ENCODE peak calls at places on chromosomes 12 and 14, in six cellular contexts. M, I, U, G, B and J are unnamed samples.

GRCh38 chr12:94027561-94027960 is 120.8 kb upstream of the PLXNC1 start:
- DNase-seq in M (no peak), I (no peak), U (no peak), G (no peak), B (no peak), J (no peak)

GRCh38 chr12:122884860-122885259 is 11.1 kb downstream of the VPS37B start:
- DNase-seq in M (no peak), I (no peak), U (no peak), G (no peak), B (no peak), J (no peak)

GRCh38 chr14:84643438-84643837 is 886.5 kb upstream of the FLRT2 start:
- DNase-seq in M (no peak), I (no peak), U (no peak), G (no peak), B (no peak), J (no peak)

GRCh38 chr14:59274991-59275391 is 86.5 kb downstream of the DAAM1 start:
- DNase-seq in M (no peak), I (no peak), U (no peak), G (peak; percentile 57), B (no peak), J (no peak)

GRCh38 chr14:37230551-37231194 is 32.9 kb downstream of the MIPOL1 start:
- DNase-seq in M (peak; percentile 70), I (peak; percentile 18), U (no peak), G (peak; percentile 57), B (no peak), J (no peak)

GRCh38 chr14:75417674-75418073 is 10.1 kb upstream of the JDP2 start:
- DNase-seq in M (no peak), I (no peak), U (no peak), G (peak; percentile 46), B (no peak), J (no peak)

GRCh38 chr14:75453817-75454434 is 26.1 kb downstream of the JDP2 start:
- DNase-seq in M (no peak), I (no peak), U (no peak), G (no peak), B (no peak), J (no peak)

GRCh38 chr12:14825256-14825655 is 11.3 kb upstream of the SMCO3 start:
- DNase-seq in M (no peak), I (no peak), U (no peak), G (no peak), B (no peak), J (no peak)

GRCh38 chr12:114400925-114401324 is 5.0 kb downstream of the TBX5 start:
- DNase-seq in M (no peak), I (no peak), U (no peak), G (no peak), B (no peak), J (no peak)

GRCh38 chr12:101200824-101201223 is 9.2 kb downstream of the SLC5A8 start:
- DNase-seq in M (no peak), I (no peak), U (no peak), G (no peak), B (no peak), J (no peak)

GRCh38 chr12:793037-793436 is 40.7 kb downstream of the WNK1 start:
- DNase-seq in M (no peak), I (no peak), U (no peak), G (no peak), B (no peak), J (no peak)

GRCh38 chr12:790253-790563 is 37.8 kb downstream of the WNK1 start:
- DNase-seq in M (no peak), I (no peak), U (no peak), G (no peak), B (no peak), J (no peak)

GRCh38 chr12:790608-791007 is 38.2 kb downstream of the WNK1 start:
- DNase-seq in M (no peak), I (no peak), U (no peak), G (no peak), B (no peak), J (no peak)

DNA sequence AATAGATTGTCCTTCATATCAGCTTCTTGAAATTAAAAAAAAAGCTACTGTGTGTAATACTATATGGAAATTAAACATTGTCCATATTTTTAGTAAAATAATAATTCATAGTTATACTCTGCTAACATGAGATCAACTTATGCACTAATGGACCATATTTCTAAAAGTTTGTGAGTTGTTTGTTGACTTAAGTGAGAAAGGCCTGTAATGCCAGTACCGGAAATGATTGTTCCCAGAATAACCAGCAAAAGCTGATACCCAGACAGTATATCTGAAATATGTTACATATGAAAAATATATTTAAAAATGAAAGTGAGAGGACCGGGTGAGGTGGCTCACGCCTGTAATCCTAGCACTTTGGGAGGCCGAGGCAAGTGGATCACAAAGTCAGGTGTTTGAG is 35.9 kb downstream of the WNK1 start:
- DNase-seq in M (no peak), I (no peak), U (no peak), G (no peak), B (no peak), J (no peak)
- H3K27ac ChIP-seq in M (no peak overlapping the region), I (no peak overlapping the region), U (peak overlapping the region; percentile 28), G (no peak overlapping the region), B (no peak overlapping the region), J (peak overlapping the region; percentile 23)

GRCh38 chr14:53358166-53358565 is 205.0 kb upstream of the DDHD1 start:
- DNase-seq in M (no peak), I (no peak), U (no peak), G (no peak), B (no peak), J (no peak)

GRCh38 chr14:53355581-53356112 is 202.5 kb upstream of the DDHD1 start:
- DNase-seq in M (peak; percentile 40), I (no peak), U (no peak), G (peak; percentile 91), B (peak; percentile 90), J (no peak)

GRCh38 chr14:53360821-53361220 is 207.7 kb upstream of the DDHD1 start:
- DNase-seq in M (no peak), I (no peak), U (no peak), G (no peak), B (no peak), J (no peak)

GRCh38 chr14:53354331-53354730 is 201.2 kb upstream of the DDHD1 start:
- DNase-seq in M (no peak), I (no peak), U (no peak), G (no peak), B (no peak), J (no peak)

GRCh38 chr14:53356361-53357150 is 203.4 kb upstream of the DDHD1 start:
- DNase-seq in M (no peak), I (no peak), U (no peak), G (no peak), B (no peak), J (no peak)
- H3K27ac ChIP-seq in M (peak overlapping the region; percentile 9), I (no peak overlapping the region), U (no peak overlapping the region), G (no peak overlapping the region), B (no peak overlapping the region), J (no peak overlapping the region)

GRCh38 chr12:125208942-125209341 is 143.7 kb downstream of the AACS start:
- DNase-seq in M (no peak), I (no peak), U (no peak), G (no peak), B (no peak), J (no peak)
- H3K27ac ChIP-seq in M (no peak overlapping the region), I (no peak overlapping the region), U (no peak overlapping the region), G (no peak overlapping the region), B (no peak overlapping the region), J (no peak overlapping the region)

GRCh38 chr12:103844296-103844695 is 3.3 kb upstream of the NT5DC3 start:
- DNase-seq in M (no peak), I (no peak), U (no peak), G (no peak), B (no peak), J (no peak)

GRCh38 chr12:103839893-103840292 is 1.1 kb downstream of the NT5DC3 start:
- DNase-seq in M (no peak), I (no peak), U (no peak), G (no peak), B (no peak), J (no peak)

GRCh38 chr12:103840399-103840880 is 594 bp downstream of the NT5DC3 start:
- DNase-seq in M (peak; percentile 40), I (no peak), U (peak; percentile 37), G (peak; percentile 45), B (no peak), J (peak; percentile 16)

GRCh38 chr12:103840881-103841689 is at the start of gene NT5DC3:
- DNase-seq in M (peak; percentile 91), I (peak; percentile 84), U (peak; percentile 69), G (peak; percentile 77), B (no peak), J (peak; percentile 74)

GRCh38 chr12:103841690-103842584 is 903 bp upstream of the NT5DC3 start:
- DNase-seq in M (peak; percentile 85), I (peak; percentile 9), U (peak; percentile 45), G (peak; percentile 92), B (no peak), J (peak; percentile 14)
- H3K27ac ChIP-seq in M (peak overlapping the region; percentile 97), I (peak overlapping the region; percentile 35), U (peak overlapping the region; percentile 95), G (no peak overlapping the region), B (no peak overlapping the region), J (no peak overlapping the region)

GRCh38 chr14:101844219-101844618 is 82.7 kb downstream of the PPP2R5C start:
- DNase-seq in M (no peak), I (no peak), U (no peak), G (no peak), B (no peak), J (no peak)

GRCh38 chr14:101845496-101845895 is 84.0 kb downstream of the PPP2R5C start:
- DNase-seq in M (no peak), I (no peak), U (no peak), G (no peak), B (no peak), J (no peak)

GRCh38 chr14:101843665-101844064 is 82.2 kb downstream of the PPP2R5C start:
- DNase-seq in M (peak; percentile 24), I (peak; percentile 65), U (no peak), G (no peak), B (no peak), J (peak; percentile 26)

GRCh38 chr14:101844752-101845151 is 83.2 kb downstream of the PPP2R5C start:
- DNase-seq in M (no peak), I (no peak), U (no peak), G (no peak), B (no peak), J (no peak)

GRCh38 chr14:101845896-101846295 is 84.4 kb downstream of the PPP2R5C start:
- DNase-seq in M (no peak), I (no peak), U (no peak), G (no peak), B (no peak), J (no peak)
- H3K27ac ChIP-seq in M (no peak overlapping the region), I (peak overlapping the region; percentile 33), U (no peak overlapping the region), G (no peak overlapping the region), B (no peak overlapping the region), J (peak overlapping the region; percentile 44)

GRCh38 chr14:23723911-23724310 is 87.7 kb downstream of the DHRS2 start:
- DNase-seq in M (no peak), I (no peak), U (no peak), G (no peak), B (no peak), J (no peak)
- H3K27ac ChIP-seq in M (no peak overlapping the region), I (no peak overlapping the region), U (no peak overlapping the region), G (no peak overlapping the region), B (no peak overlapping the region), J (no peak overlapping the region)

DNA sequence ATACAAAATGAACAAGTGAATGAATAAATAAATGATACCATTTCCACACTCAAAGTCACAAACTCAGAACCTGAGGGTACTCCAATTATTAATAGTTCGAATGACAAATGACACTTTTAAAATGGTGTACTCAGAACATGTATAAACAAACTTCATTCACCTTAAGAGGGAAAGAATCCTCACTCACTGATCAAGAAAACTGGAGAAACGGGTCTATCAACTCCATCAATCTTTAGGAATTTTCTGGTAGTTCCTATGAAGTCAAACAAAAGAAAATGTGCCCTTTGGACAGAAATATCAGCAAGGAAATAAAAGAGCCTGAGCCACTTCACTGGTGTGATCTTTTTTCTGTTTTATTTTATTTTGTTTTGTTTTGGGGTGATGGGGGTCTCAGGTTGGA is 5.2 kb upstream of the NRDE2 start:
- DNase-seq in M (no peak), I (no peak), U (no peak), G (no peak), B (no peak), J (no peak)
- H3K27ac ChIP-seq in M (no peak overlapping the region), I (no peak overlapping the region), U (no peak overlapping the region), G (no peak overlapping the region), B (no peak overlapping the region), J (no peak overlapping the region)